ENCODE peak calls at places on chromosomes 4 and X, in four cellular contexts. One of them, this sample, is unnamed. For H3K36me3 and H3K27me3, the result is how much of the 10 kb centered on the place peaks cover.

GRCh38 chrX:85914431-85914830 is 132.9 kb downstream of the CHM start:
- DNase-seq in MM.1S: no peak
- DNase-seq in WERI-Rb-1: no peak
- DNase-seq in tibial nerve: no peak
- DNase-seq in this sample: no peak

GRCh38 chr4:153755186-153755585 is 4.6 kb downstream of the RNF175 start:
- DNase-seq in MM.1S: no peak
- DNase-seq in WERI-Rb-1: no peak
- DNase-seq in tibial nerve: no peak
- DNase-seq in this sample: no peak

GRCh38 chr4:168502886-168503285 is 6.0 kb downstream of the PALLD start:
- DNase-seq in MM.1S: no peak
- DNase-seq in WERI-Rb-1: no peak
- DNase-seq in tibial nerve: no peak
- DNase-seq in this sample: no peak

GRCh38 chr4:127995776-127996175 is 30.6 kb downstream of the ABHD18 start:
- DNase-seq in MM.1S: no peak
- DNase-seq in WERI-Rb-1: no peak
- DNase-seq in tibial nerve: no peak
- DNase-seq in this sample: no peak

GRCh38 chr4:159435561-159436023 is 332.7 kb downstream of the RAPGEF2 start:
- DNase-seq in MM.1S: no peak
- DNase-seq in WERI-Rb-1: no peak
- DNase-seq in tibial nerve: no peak
- DNase-seq in this sample: no peak

GRCh38 chrX:108312011-108312410 is 126.2 kb downstream of the COL4A6 start:
- DNase-seq in MM.1S: no peak
- DNase-seq in WERI-Rb-1: no peak
- DNase-seq in tibial nerve: no peak
- DNase-seq in this sample: no peak

GRCh38 chr4:110452546-110452945 is 23.4 kb upstream of the ENPEP start:
- DNase-seq in MM.1S: no peak
- DNase-seq in WERI-Rb-1: no peak
- DNase-seq in tibial nerve: no peak
- DNase-seq in this sample: no peak

GRCh38 chr4:158170691-158171455 is 2.0 kb downstream of the GASK1B start:
- DNase-seq in MM.1S: no peak
- DNase-seq in WERI-Rb-1: peak
- DNase-seq in tibial nerve: peak
- DNase-seq in this sample: peak

GRCh38 chrX:10949541-10949940 is 161.6 kb upstream of the HCCS start:
- DNase-seq in MM.1S: no peak
- DNase-seq in WERI-Rb-1: no peak
- DNase-seq in tibial nerve: no peak
- DNase-seq in this sample: no peak

GRCh38 chrX:142089193-142089592 is 115.9 kb downstream of the MAGEC2 start:
- DNase-seq in MM.1S: peak
- DNase-seq in WERI-Rb-1: no peak
- DNase-seq in tibial nerve: no peak
- DNase-seq in this sample: no peak

GRCh38 chr4:184807797-184808718 is 17.7 kb downstream of the ACSL1 start:
- DNase-seq in MM.1S: no peak
- DNase-seq in WERI-Rb-1: no peak
- DNase-seq in tibial nerve: no peak
- DNase-seq in this sample: no peak

GRCh38 chr4:6760865-6761264 is 21.7 kb upstream of the KIAA0232 start:
- DNase-seq in MM.1S: no peak
- DNase-seq in WERI-Rb-1: no peak
- DNase-seq in tibial nerve: no peak
- DNase-seq in this sample: no peak

GRCh38 chr4:5747746-5748365 is 36.9 kb downstream of the EVC start:
- DNase-seq in MM.1S: no peak
- DNase-seq in WERI-Rb-1: no peak
- DNase-seq in tibial nerve: no peak
- DNase-seq in this sample: no peak

GRCh38 chrX:30620980-30621716 is 32.1 kb upstream of the GK start:
- DNase-seq in MM.1S: no peak
- DNase-seq in WERI-Rb-1: no peak
- DNase-seq in tibial nerve: no peak
- DNase-seq in this sample: no peak

GRCh38 chrX:53287493-53288138 is 6.2 kb upstream of the IQSEC2 start:
- DNase-seq in MM.1S: no peak
- DNase-seq in WERI-Rb-1: no peak
- DNase-seq in tibial nerve: peak
- DNase-seq in this sample: peak

GRCh38 chr4:170259631-170260153 is 169.9 kb upstream of the AADAT start:
- DNase-seq in MM.1S: peak
- DNase-seq in WERI-Rb-1: peak
- DNase-seq in tibial nerve: peak
- DNase-seq in this sample: peak

GRCh38 chr4:186617921-186618320 is 62.6 kb upstream of the MTNR1A start:
- DNase-seq in MM.1S: no peak
- DNase-seq in WERI-Rb-1: no peak
- DNase-seq in tibial nerve: no peak
- DNase-seq in this sample: no peak

GRCh38 chrX:97399400-97399799 is 515.7 kb downstream of the RPA4 start:
- DNase-seq in MM.1S: peak
- DNase-seq in WERI-Rb-1: no peak
- DNase-seq in tibial nerve: no peak
- DNase-seq in this sample: peak

GRCh38 chr4:92657695-92658094 is 353.9 kb downstream of the GRID2 start:
- DNase-seq in MM.1S: no peak
- DNase-seq in WERI-Rb-1: no peak
- DNase-seq in tibial nerve: no peak
- DNase-seq in this sample: no peak
- H3K36me3 ChIP-seq in MM.1S: under half
- H3K36me3 ChIP-seq in WERI-Rb-1: under half
- H3K36me3 ChIP-seq in tibial nerve: under half
- H3K36me3 ChIP-seq in this sample: under half

DNA sequence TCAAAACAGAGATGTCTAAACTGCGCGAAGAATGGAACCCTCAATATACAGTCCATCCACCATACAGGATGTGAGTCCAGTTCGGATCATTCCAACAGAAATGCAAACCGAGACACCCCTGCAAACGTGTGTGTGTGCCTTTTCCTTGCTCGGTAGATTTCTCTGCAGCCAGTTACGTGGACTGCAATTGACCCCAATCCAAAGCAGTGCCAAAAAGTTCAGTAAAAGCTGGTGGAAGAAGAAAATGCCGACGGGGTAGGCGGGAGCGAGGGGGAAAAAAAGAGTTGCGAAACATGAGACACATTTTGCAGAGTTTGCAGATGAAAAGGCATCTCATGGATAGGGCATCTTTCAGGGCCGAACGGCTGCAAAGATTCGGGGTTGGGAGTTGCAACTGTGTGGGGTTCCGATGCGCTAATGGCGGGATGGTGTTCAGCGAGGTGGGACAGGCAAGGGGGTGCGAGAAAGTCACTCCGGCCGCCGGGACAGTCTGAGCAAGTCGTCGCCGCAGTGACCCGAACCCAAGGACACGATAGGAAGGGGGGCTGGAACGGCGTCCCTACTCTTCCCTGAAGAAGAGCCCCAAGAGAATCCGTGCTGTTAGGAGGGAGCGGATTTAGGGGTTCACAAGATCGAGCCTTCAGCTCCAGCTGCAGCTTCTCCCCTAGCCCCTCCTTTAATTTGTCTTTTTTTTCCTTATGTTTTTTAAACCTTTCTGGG is 3.8 kb downstream of the PHOX2B start:
- DNase-seq in MM.1S: no peak
- DNase-seq in WERI-Rb-1: no peak
- DNase-seq in tibial nerve: no peak
- DNase-seq in this sample: no peak
- H3K27me3 ChIP-seq in MM.1S: under half
- H3K27me3 ChIP-seq in WERI-Rb-1: under half
- H3K27me3 ChIP-seq in tibial nerve: half or more
- H3K27me3 ChIP-seq in this sample: under half

GRCh38 chr4:71867598-71867997 is 83.7 kb upstream of the GC start:
- DNase-seq in MM.1S: peak
- DNase-seq in WERI-Rb-1: no peak
- DNase-seq in tibial nerve: no peak
- DNase-seq in this sample: no peak

GRCh38 chr4:71862315-71862714 is 78.4 kb upstream of the GC start:
- DNase-seq in MM.1S: no peak
- DNase-seq in WERI-Rb-1: no peak
- DNase-seq in tibial nerve: no peak
- DNase-seq in this sample: no peak

GRCh38 chr4:71864380-71864779 is 80.5 kb upstream of the GC start:
- DNase-seq in MM.1S: no peak
- DNase-seq in WERI-Rb-1: no peak
- DNase-seq in tibial nerve: no peak
- DNase-seq in this sample: no peak

GRCh38 chr4:71863457-71863856 is 79.6 kb upstream of the GC start:
- DNase-seq in MM.1S: no peak
- DNase-seq in WERI-Rb-1: no peak
- DNase-seq in tibial nerve: no peak
- DNase-seq in this sample: no peak

GRCh38 chr4:71866212-71866885 is 82.5 kb upstream of the GC start:
- DNase-seq in MM.1S: no peak
- DNase-seq in WERI-Rb-1: no peak
- DNase-seq in tibial nerve: no peak
- DNase-seq in this sample: no peak
- TF ChIP-seq CTCF in MM.1S: no peak
- TF ChIP-seq CTCF in WERI-Rb-1: no peak
- TF ChIP-seq CTCF in tibial nerve: no peak
- TF ChIP-seq CTCF in this sample: no peak

GRCh38 chr4:182695842-182696241 is 221.3 kb downstream of the DCTD start:
- DNase-seq in MM.1S: no peak
- DNase-seq in WERI-Rb-1: no peak
- DNase-seq in tibial nerve: no peak
- DNase-seq in this sample: no peak
- H3K36me3 ChIP-seq in MM.1S: under half
- H3K36me3 ChIP-seq in WERI-Rb-1: under half
- H3K36me3 ChIP-seq in tibial nerve: under half
- H3K36me3 ChIP-seq in this sample: under half

GRCh38 chr4:3834921-3835521 is 68.8 kb downstream of the ADRA2C start:
- DNase-seq in MM.1S: no peak
- DNase-seq in WERI-Rb-1: no peak
- DNase-seq in tibial nerve: no peak
- DNase-seq in this sample: no peak

GRCh38 chr4:3834186-3834920 is 68.2 kb downstream of the ADRA2C start:
- DNase-seq in MM.1S: no peak
- DNase-seq in WERI-Rb-1: no peak
- DNase-seq in tibial nerve: no peak
- DNase-seq in this sample: no peak

GRCh38 chr4:3836802-3837601 is 70.8 kb downstream of the ADRA2C start:
- DNase-seq in MM.1S: peak
- DNase-seq in WERI-Rb-1: peak
- DNase-seq in tibial nerve: no peak
- DNase-seq in this sample: no peak

GRCh38 chr4:3835527-3836040 is 69.4 kb downstream of the ADRA2C start:
- DNase-seq in MM.1S: no peak
- DNase-seq in WERI-Rb-1: no peak
- DNase-seq in tibial nerve: no peak
- DNase-seq in this sample: no peak

DNA sequence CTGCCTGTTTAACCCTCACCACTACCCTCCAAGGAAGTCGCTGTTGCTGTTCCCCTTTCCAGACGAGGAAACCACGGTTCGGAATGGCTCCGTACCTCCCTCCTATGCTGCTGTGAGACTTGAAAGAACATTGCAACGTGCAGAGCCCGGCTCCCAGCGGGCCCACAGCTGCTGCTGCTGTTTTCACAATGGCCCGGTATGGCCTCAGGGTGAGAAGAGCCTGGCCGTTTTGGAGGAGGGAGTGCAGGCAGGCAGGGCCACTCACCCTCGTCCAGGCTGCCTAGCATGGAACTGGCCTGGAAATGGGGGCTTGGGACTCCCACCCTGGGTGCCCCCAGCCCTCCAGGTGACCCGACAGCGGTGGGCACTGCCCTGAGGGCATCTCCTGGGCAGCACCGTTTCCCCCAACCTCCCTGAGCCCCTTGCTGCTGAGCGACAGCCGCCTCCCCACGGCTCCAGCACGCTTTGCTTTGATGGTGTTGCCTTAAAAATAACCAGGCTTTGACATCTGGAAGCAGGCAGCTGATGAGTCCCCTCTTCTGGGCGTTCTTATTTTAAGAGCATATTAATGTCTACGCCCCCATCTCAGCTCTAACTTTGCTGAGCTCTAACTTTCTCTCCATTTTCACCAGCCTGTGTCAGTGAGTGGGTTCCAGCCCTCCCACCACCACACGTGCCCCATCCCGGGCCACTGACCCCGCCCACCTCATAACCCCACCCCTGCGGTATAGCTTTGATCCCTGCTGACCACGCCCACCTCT is 70.0 kb downstream of the ADRA2C start:
- DNase-seq in MM.1S: no peak
- DNase-seq in WERI-Rb-1: no peak
- DNase-seq in tibial nerve: no peak
- DNase-seq in this sample: no peak
- H3K27me3 ChIP-seq in MM.1S: half or more
- H3K27me3 ChIP-seq in WERI-Rb-1: under half
- H3K27me3 ChIP-seq in tibial nerve: under half
- H3K27me3 ChIP-seq in this sample: under half

GRCh38 chrX:16474511-16474910 is 175.4 kb upstream of the S100G start:
- DNase-seq in MM.1S: no peak
- DNase-seq in WERI-Rb-1: no peak
- DNase-seq in tibial nerve: no peak
- DNase-seq in this sample: no peak
- TF ChIP-seq CTCF in MM.1S: no peak
- TF ChIP-seq CTCF in WERI-Rb-1: no peak
- TF ChIP-seq CTCF in tibial nerve: no peak
- TF ChIP-seq CTCF in this sample: no peak

GRCh38 chr4:8058031-8058479 is 100.6 kb downstream of the ABLIM2 start:
- DNase-seq in MM.1S: no peak
- DNase-seq in WERI-Rb-1: no peak
- DNase-seq in tibial nerve: no peak
- DNase-seq in this sample: no peak

GRCh38 chr4:8061145-8061544 is 97.5 kb downstream of the ABLIM2 start:
- DNase-seq in MM.1S: no peak
- DNase-seq in WERI-Rb-1: no peak
- DNase-seq in tibial nerve: no peak
- DNase-seq in this sample: no peak

GRCh38 chr4:8060632-8061031 is 98.0 kb downstream of the ABLIM2 start:
- DNase-seq in MM.1S: no peak
- DNase-seq in WERI-Rb-1: no peak
- DNase-seq in tibial nerve: no peak
- DNase-seq in this sample: no peak

GRCh38 chr4:8063974-8064563 is 94.5 kb downstream of the ABLIM2 start:
- DNase-seq in MM.1S: no peak
- DNase-seq in WERI-Rb-1: no peak
- DNase-seq in tibial nerve: no peak
- DNase-seq in this sample: no peak

GRCh38 chr4:8061573-8061972 is 97.0 kb downstream of the ABLIM2 start:
- DNase-seq in MM.1S: no peak
- DNase-seq in WERI-Rb-1: no peak
- DNase-seq in tibial nerve: no peak
- DNase-seq in this sample: no peak
- H3K36me3 ChIP-seq in MM.1S: under half
- H3K36me3 ChIP-seq in WERI-Rb-1: under half
- H3K36me3 ChIP-seq in tibial nerve: under half
- H3K36me3 ChIP-seq in this sample: under half